ENCODE peak calls at places on chromosomes 11 and 22, in ten cellular contexts. One of them, this sample, is unnamed.

GRCh38 chr11:79040348-79040747 is 400.5 kb downstream of the TENM4 start:
- DNase-seq in esophagus muscularis mucosa: no peak
- DNase-seq in spleen: no peak
- DNase-seq in SK-N-SH: no peak
- DNase-seq in HepG2: no peak
- DNase-seq in prostate gland: no peak
- DNase-seq in HCT116: no peak
- DNase-seq in suprapubic skin: no peak
- DNase-seq in transverse colon: no peak
- DNase-seq in GM23338: no peak
- DNase-seq in this sample: no peak

GRCh38 chr22:50282361-50283144 is 12.4 kb upstream of the MAPK11 start:
- DNase-seq in spleen: no peak
- DNase-seq in suprapubic skin: no peak
- DNase-seq in HCT116: peak; percentile 77
- DNase-seq in GM23338: no peak
- DNase-seq in prostate gland: peak; percentile 90
- DNase-seq in SK-N-SH: no peak
- DNase-seq in esophagus muscularis mucosa: no peak
- DNase-seq in HepG2: no peak
- DNase-seq in transverse colon: no peak
- DNase-seq in this sample: peak; percentile 91

GRCh38 chr11:75508051-75508561 is 17.6 kb downstream of the GDPD5 start:
- DNase-seq in transverse colon: no peak
- DNase-seq in HCT116: no peak
- DNase-seq in prostate gland: no peak
- DNase-seq in suprapubic skin: no peak
- DNase-seq in spleen: no peak
- DNase-seq in SK-N-SH: peak; percentile 52
- DNase-seq in HepG2: no peak
- DNase-seq in esophagus muscularis mucosa: no peak
- DNase-seq in GM23338: no peak
- DNase-seq in this sample: no peak

GRCh38 chr11:995752-996420 is 40.6 kb downstream of the MUC6 start:
- DNase-seq in GM23338: no peak
- DNase-seq in prostate gland: no peak
- DNase-seq in suprapubic skin: no peak
- DNase-seq in HCT116: no peak
- DNase-seq in spleen: no peak
- DNase-seq in esophagus muscularis mucosa: no peak
- DNase-seq in transverse colon: no peak
- DNase-seq in SK-N-SH: no peak
- DNase-seq in HepG2: no peak
- DNase-seq in this sample: no peak

GRCh38 chr11:110148775-110149744 is 55.9 kb downstream of the ZC3H12C start:
- DNase-seq in GM23338: no peak
- DNase-seq in HCT116: peak; percentile 56
- DNase-seq in prostate gland: no peak
- DNase-seq in esophagus muscularis mucosa: no peak
- DNase-seq in HepG2: no peak
- DNase-seq in transverse colon: no peak
- DNase-seq in suprapubic skin: no peak
- DNase-seq in spleen: no peak
- DNase-seq in SK-N-SH: no peak
- DNase-seq in this sample: no peak

GRCh38 chr11:109849946-109850345 is 243.2 kb upstream of the ZC3H12C start:
- DNase-seq in spleen: no peak
- DNase-seq in SK-N-SH: no peak
- DNase-seq in suprapubic skin: no peak
- DNase-seq in HepG2: no peak
- DNase-seq in GM23338: no peak
- DNase-seq in prostate gland: no peak
- DNase-seq in HCT116: no peak
- DNase-seq in esophagus muscularis mucosa: no peak
- DNase-seq in transverse colon: no peak
- DNase-seq in this sample: no peak

GRCh38 chr22:43889366-43890253 is 2.2 kb downstream of the PNPLA5 start:
- DNase-seq in suprapubic skin: no peak
- DNase-seq in GM23338: peak; percentile 24
- DNase-seq in SK-N-SH: peak; percentile 23
- DNase-seq in esophagus muscularis mucosa: no peak
- DNase-seq in HepG2: no peak
- DNase-seq in transverse colon: no peak
- DNase-seq in spleen: peak; percentile 28
- DNase-seq in prostate gland: no peak
- DNase-seq in HCT116: no peak
- DNase-seq in this sample: no peak

GRCh38 chr22:19679476-19680099 is 34.7 kb upstream of the SEPTIN5 start:
- DNase-seq in GM23338: peak; percentile 78
- DNase-seq in HCT116: no peak
- DNase-seq in SK-N-SH: peak; percentile 74
- DNase-seq in spleen: peak; percentile 90
- DNase-seq in suprapubic skin: peak; percentile 81
- DNase-seq in prostate gland: no peak
- DNase-seq in transverse colon: peak; percentile 27
- DNase-seq in esophagus muscularis mucosa: no peak
- DNase-seq in HepG2: no peak
- DNase-seq in this sample: peak; percentile 60

GRCh38 chr22:20858615-20859416 is at the start of the genes PI4KA and SNAP29:
- DNase-seq in transverse colon: peak; percentile 99
- DNase-seq in SK-N-SH: peak; percentile 100
- DNase-seq in HCT116: peak; percentile 93
- DNase-seq in suprapubic skin: peak; percentile 100
- DNase-seq in spleen: peak; percentile 100
- DNase-seq in HepG2: peak; percentile 95
- DNase-seq in GM23338: peak; percentile 98
- DNase-seq in esophagus muscularis mucosa: peak; percentile 100
- DNase-seq in prostate gland: peak; percentile 98
- DNase-seq in this sample: peak; percentile 99

GRCh38 chr22:20857247-20857643 is 1.4 kb downstream of the PI4KA start:
- DNase-seq in esophagus muscularis mucosa: no peak
- DNase-seq in transverse colon: no peak
- DNase-seq in prostate gland: no peak
- DNase-seq in HepG2: no peak
- DNase-seq in SK-N-SH: no peak
- DNase-seq in GM23338: no peak
- DNase-seq in suprapubic skin: no peak
- DNase-seq in spleen: no peak
- DNase-seq in HCT116: no peak
- DNase-seq in this sample: no peak

GRCh38 chr22:20859615-20860014 is 808 bp downstream of the SNAP29 start:
- DNase-seq in suprapubic skin: no peak
- DNase-seq in GM23338: no peak
- DNase-seq in transverse colon: no peak
- DNase-seq in SK-N-SH: no peak
- DNase-seq in HepG2: no peak
- DNase-seq in spleen: no peak
- DNase-seq in prostate gland: no peak
- DNase-seq in HCT116: no peak
- DNase-seq in esophagus muscularis mucosa: no peak
- DNase-seq in this sample: no peak

GRCh38 chr22:20862540-20862939 is 3.7 kb downstream of the SNAP29 start:
- DNase-seq in SK-N-SH: no peak
- DNase-seq in HCT116: no peak
- DNase-seq in transverse colon: no peak
- DNase-seq in suprapubic skin: no peak
- DNase-seq in spleen: no peak
- DNase-seq in HepG2: no peak
- DNase-seq in esophagus muscularis mucosa: no peak
- DNase-seq in GM23338: no peak
- DNase-seq in prostate gland: no peak
- DNase-seq in this sample: no peak

DNA sequence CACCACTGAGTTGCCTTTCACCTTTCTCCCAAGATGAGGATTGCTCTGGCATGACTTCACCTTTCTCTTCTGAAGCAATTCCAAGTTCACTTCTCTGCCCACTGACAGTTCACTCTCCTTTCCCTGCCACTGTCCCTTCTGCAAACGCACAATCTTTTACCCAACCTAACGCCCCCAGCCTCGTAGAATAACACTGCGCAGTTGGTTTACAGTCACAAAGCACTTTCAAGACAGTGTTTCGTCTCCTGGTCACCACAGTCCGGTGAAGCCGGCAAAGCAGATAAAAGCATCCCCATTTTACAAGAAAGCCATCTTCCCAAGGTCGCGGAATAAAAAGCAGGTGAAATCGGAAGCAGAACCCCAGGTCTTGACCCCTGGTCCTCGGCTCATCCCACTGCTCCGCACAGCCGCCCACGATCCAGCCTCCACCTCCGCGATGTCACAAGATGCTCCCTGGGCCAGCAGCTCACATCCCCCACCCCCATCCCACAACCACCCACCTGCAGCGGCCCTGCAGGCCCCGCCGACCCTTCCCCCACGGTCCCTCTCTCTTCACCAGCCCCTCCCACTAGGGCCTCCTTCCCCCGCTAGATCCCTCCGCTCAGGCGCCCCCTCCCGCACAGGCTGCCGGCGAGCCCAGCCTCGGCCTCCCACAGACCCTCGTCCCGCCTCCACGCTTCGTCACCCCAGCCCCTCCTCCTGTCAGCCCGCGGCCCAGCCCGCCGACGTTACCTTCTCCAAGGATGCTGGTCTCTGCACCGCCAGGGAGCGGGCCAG is 585 bp downstream of the PI4KA start:
- DNase-seq in SK-N-SH: peak; percentile 95
- DNase-seq in spleen: peak; percentile 96
- DNase-seq in HCT116: peak; percentile 64
- DNase-seq in GM23338: peak; percentile 97
- DNase-seq in prostate gland: peak; percentile 71
- DNase-seq in suprapubic skin: peak; percentile 90
- DNase-seq in esophagus muscularis mucosa: peak; percentile 98
- DNase-seq in HepG2: peak; percentile 78
- DNase-seq in transverse colon: peak; percentile 85
- DNase-seq in this sample: peak; percentile 78
- TF ChIP-seq POLR2AphosphoS5 in SK-N-SH: peak; percentile 42
- TF ChIP-seq POLR2AphosphoS5 in spleen: no peak
- TF ChIP-seq POLR2AphosphoS5 in HCT116: no peak
- TF ChIP-seq POLR2AphosphoS5 in GM23338: no peak
- TF ChIP-seq POLR2AphosphoS5 in prostate gland: no peak
- TF ChIP-seq POLR2AphosphoS5 in suprapubic skin: no peak
- TF ChIP-seq POLR2AphosphoS5 in esophagus muscularis mucosa: no peak
- TF ChIP-seq POLR2AphosphoS5 in HepG2: no peak
- TF ChIP-seq POLR2AphosphoS5 in transverse colon: no peak
- TF ChIP-seq POLR2AphosphoS5 in this sample: no peak

GRCh38 chr22:31332010-31332409 is 14.1 kb downstream of the PATZ1 start:
- DNase-seq in GM23338: no peak
- DNase-seq in transverse colon: no peak
- DNase-seq in esophagus muscularis mucosa: no peak
- DNase-seq in HepG2: no peak
- DNase-seq in spleen: no peak
- DNase-seq in prostate gland: no peak
- DNase-seq in HCT116: no peak
- DNase-seq in SK-N-SH: no peak
- DNase-seq in suprapubic skin: no peak
- DNase-seq in this sample: no peak

GRCh38 chr22:31334329-31334728 is 11.8 kb downstream of the PATZ1 start:
- DNase-seq in GM23338: no peak
- DNase-seq in HepG2: no peak
- DNase-seq in SK-N-SH: no peak
- DNase-seq in spleen: no peak
- DNase-seq in suprapubic skin: no peak
- DNase-seq in HCT116: no peak
- DNase-seq in prostate gland: no peak
- DNase-seq in esophagus muscularis mucosa: no peak
- DNase-seq in transverse colon: no peak
- DNase-seq in this sample: no peak

GRCh38 chr22:31333648-31334047 is 12.5 kb downstream of the PATZ1 start:
- DNase-seq in suprapubic skin: no peak
- DNase-seq in SK-N-SH: no peak
- DNase-seq in HCT116: no peak
- DNase-seq in GM23338: no peak
- DNase-seq in esophagus muscularis mucosa: no peak
- DNase-seq in HepG2: no peak
- DNase-seq in prostate gland: peak; percentile 55
- DNase-seq in transverse colon: no peak
- DNase-seq in spleen: no peak
- DNase-seq in this sample: no peak

GRCh38 chr22:31329453-31330215 is 16.5 kb downstream of the PATZ1 start:
- DNase-seq in spleen: no peak
- DNase-seq in prostate gland: no peak
- DNase-seq in HepG2: no peak
- DNase-seq in esophagus muscularis mucosa: no peak
- DNase-seq in suprapubic skin: no peak
- DNase-seq in transverse colon: no peak
- DNase-seq in SK-N-SH: no peak
- DNase-seq in HCT116: no peak
- DNase-seq in GM23338: no peak
- DNase-seq in this sample: no peak

GRCh38 chr22:31332886-31333285 is 13.3 kb downstream of the PATZ1 start:
- DNase-seq in HepG2: no peak
- DNase-seq in SK-N-SH: no peak
- DNase-seq in transverse colon: no peak
- DNase-seq in esophagus muscularis mucosa: no peak
- DNase-seq in spleen: no peak
- DNase-seq in suprapubic skin: no peak
- DNase-seq in HCT116: no peak
- DNase-seq in prostate gland: no peak
- DNase-seq in GM23338: no peak
- DNase-seq in this sample: no peak
- H3K36me3 ChIP-seq in HepG2: peaks cover 89% of the 10 kb centered on the region
- H3K36me3 ChIP-seq in SK-N-SH: peaks cover 46% of the 10 kb centered on the region
- H3K36me3 ChIP-seq in transverse colon: peaks cover 23% of the 10 kb centered on the region
- H3K36me3 ChIP-seq in esophagus muscularis mucosa: peaks cover 97% of the 10 kb centered on the region
- H3K36me3 ChIP-seq in spleen: no peaks in the 10 kb centered on the region
- H3K36me3 ChIP-seq in suprapubic skin: peaks cover 73% of the 10 kb centered on the region
- H3K36me3 ChIP-seq in HCT116: peaks cover 29% of the 10 kb centered on the region
- H3K36me3 ChIP-seq in prostate gland: no peaks in the 10 kb centered on the region
- H3K36me3 ChIP-seq in GM23338: peaks cover 40% of the 10 kb centered on the region
- H3K36me3 ChIP-seq in this sample: peaks cover 92% of the 10 kb centered on the region

GRCh38 chr22:21698430-21699329 is 32.9 kb downstream of the PPIL2 start:
- DNase-seq in HepG2: no peak
- DNase-seq in GM23338: peak; percentile 49
- DNase-seq in suprapubic skin: no peak
- DNase-seq in spleen: no peak
- DNase-seq in SK-N-SH: no peak
- DNase-seq in transverse colon: no peak
- DNase-seq in HCT116: no peak
- DNase-seq in prostate gland: no peak
- DNase-seq in esophagus muscularis mucosa: no peak
- DNase-seq in this sample: no peak
- TF ChIP-seq POLR2AphosphoS5 in HepG2: no peak
- TF ChIP-seq POLR2AphosphoS5 in GM23338: no peak
- TF ChIP-seq POLR2AphosphoS5 in suprapubic skin: no peak
- TF ChIP-seq POLR2AphosphoS5 in spleen: peak; percentile 70
- TF ChIP-seq POLR2AphosphoS5 in SK-N-SH: peak; percentile 12
- TF ChIP-seq POLR2AphosphoS5 in transverse colon: no peak
- TF ChIP-seq POLR2AphosphoS5 in HCT116: no peak
- TF ChIP-seq POLR2AphosphoS5 in prostate gland: no peak
- TF ChIP-seq POLR2AphosphoS5 in esophagus muscularis mucosa: peak; percentile 29
- TF ChIP-seq POLR2AphosphoS5 in this sample: no peak

DNA sequence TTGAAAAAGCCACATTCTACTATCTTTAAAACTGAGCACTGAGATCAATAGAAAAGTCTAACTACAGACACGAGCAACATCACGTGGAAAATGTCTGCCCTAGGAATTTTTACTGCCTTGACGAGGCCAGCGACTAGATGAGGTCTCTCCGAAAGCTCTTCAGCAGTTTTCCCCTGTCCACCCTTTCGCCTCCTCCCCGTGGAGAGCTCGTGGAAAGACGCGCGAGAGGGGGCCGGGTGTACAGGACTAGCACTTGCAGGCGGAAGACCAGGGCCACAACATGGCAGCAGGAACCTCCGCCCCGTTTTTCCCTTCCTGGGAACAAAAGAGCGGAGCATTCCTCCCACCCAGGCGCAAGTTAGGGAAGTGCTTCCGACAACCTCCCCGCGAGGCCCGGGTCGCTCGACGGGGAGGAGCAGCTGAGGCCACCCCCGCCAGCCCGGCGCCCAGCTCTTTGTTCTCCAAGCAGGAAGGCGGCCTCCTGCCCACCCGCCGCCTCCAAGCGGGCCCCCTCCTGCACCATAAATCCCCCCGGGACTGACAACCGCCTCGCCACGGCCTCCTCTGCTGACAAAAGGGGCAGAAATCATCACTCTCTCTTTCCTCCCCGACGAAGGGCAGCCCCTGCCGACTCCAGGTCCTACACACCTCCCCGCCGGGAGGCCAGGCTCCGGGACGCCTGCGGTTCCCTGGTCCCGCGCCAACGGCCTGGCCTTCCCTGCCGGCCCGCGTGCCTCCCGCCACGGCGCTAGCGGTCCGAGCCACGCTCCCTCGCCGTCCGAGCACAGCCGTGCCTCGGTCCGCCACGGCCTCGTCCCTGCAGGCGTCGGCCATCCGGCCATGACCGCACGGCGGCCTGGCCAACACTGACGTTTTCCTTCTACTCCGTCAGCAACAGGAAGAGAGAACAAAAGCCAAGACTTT is 835 bp downstream of the EIF4G2 start:
- DNase-seq in esophagus muscularis mucosa: no peak
- DNase-seq in SK-N-SH: peak; percentile 58
- DNase-seq in HepG2: peak; percentile 32
- DNase-seq in prostate gland: peak; percentile 31
- DNase-seq in transverse colon: peak; percentile 61
- DNase-seq in HCT116: no peak
- DNase-seq in GM23338: peak; percentile 49
- DNase-seq in spleen: peak; percentile 93
- DNase-seq in suprapubic skin: peak; percentile 85
- DNase-seq in this sample: peak; percentile 58
- H3K36me3 ChIP-seq in esophagus muscularis mucosa: peaks cover 42% of the 10 kb centered on the region
- H3K36me3 ChIP-seq in SK-N-SH: peaks cover 48% of the 10 kb centered on the region
- H3K36me3 ChIP-seq in HepG2: peaks cover 42% of the 10 kb centered on the region
- H3K36me3 ChIP-seq in prostate gland: peaks cover 17% of the 10 kb centered on the region
- H3K36me3 ChIP-seq in transverse colon: peaks cover 38% of the 10 kb centered on the region
- H3K36me3 ChIP-seq in HCT116: peaks cover 38% of the 10 kb centered on the region
- H3K36me3 ChIP-seq in GM23338: peaks cover 47% of the 10 kb centered on the region
- H3K36me3 ChIP-seq in spleen: peaks cover 8% of the 10 kb centered on the region
- H3K36me3 ChIP-seq in suprapubic skin: peaks cover 34% of the 10 kb centered on the region
- H3K36me3 ChIP-seq in this sample: peaks cover 43% of the 10 kb centered on the region